ENCODE peak calls at places on chromosomes 13 and 19, in four cellular contexts. A is neural progenitor cell, G is aorta, L is A549. X is an unnamed sample.

GRCh38 chr19:4130635-4131438 is 6.9 kb upstream of the MAP2K2 start:
- DNase-seq in A (no peak), G (no peak), L (peak; percentile 83), X (peak; percentile 63)

GRCh38 chr13:23950736-23951510 is 53.6 kb upstream of the C1QTNF9B start:
- DNase-seq in A (no peak), G (no peak), L (no peak), X (no peak)

GRCh38 chr19:42076375-42076944 is 494 bp downstream of the ZNF574 start:
- DNase-seq in A (no peak), G (no peak), L (no peak), X (no peak)

GRCh38 chr19:45809643-45810159 is 5.4 kb downstream of the RSPH6A start:
- DNase-seq in A (no peak), G (no peak), L (peak; percentile 68), X (no peak)

GRCh38 chr19:38047641-38048040 is 140.6 kb downstream of the SIPA1L3 start:
- DNase-seq in A (peak; percentile 86), G (no peak), L (no peak), X (no peak)

GRCh38 chr13:94703271-94703670 is 9.1 kb downstream of the SOX21 start:
- DNase-seq in A (no peak), G (no peak), L (no peak), X (no peak)

GRCh38 chr13:51684076-51684475 is 99.8 kb downstream of the WDFY2 start:
- DNase-seq in A (no peak), G (no peak), L (no peak), X (peak; percentile 63)

GRCh38 chr13:33639640-33640080 is 178.3 kb upstream of the RFC3 start:
- DNase-seq in A (no peak), G (no peak), L (no peak), X (no peak)

GRCh38 chr13:97844151-97844550 is 109.3 kb upstream of the IPO5 start:
- DNase-seq in A (no peak), G (no peak), L (no peak), X (no peak)

GRCh38 chr19:17757125-17757524 is 5.8 kb downstream of the FCHO1 start:
- DNase-seq in A (no peak), G (peak; percentile 64), L (peak; percentile 52), X (peak; percentile 69)

GRCh38 chr13:93834051-93834450 is 607.4 kb downstream of the GPC6 start:
- DNase-seq in A (no peak), G (no peak), L (no peak), X (no peak)

GRCh38 chr13:75194717-75195116 is 287.3 kb downstream of the TBC1D4 start:
- DNase-seq in A (no peak), G (no peak), L (no peak), X (no peak)

GRCh38 chr13:37136187-37136586 is 30.7 kb upstream of the CSNK1A1L start:
- DNase-seq in A (no peak), G (no peak), L (no peak), X (no peak)

GRCh38 chr19:48194041-48194871 is 23.8 kb downstream of the ZSWIM9 start:
- DNase-seq in A (peak; percentile 48), G (no peak), L (no peak), X (peak; percentile 50)

GRCh38 chr19:35702223-35703012 is 1.9 kb upstream of the ZBTB32 start:
- DNase-seq in A (peak; percentile 99), G (peak; percentile 98), L (peak; percentile 100), X (peak; percentile 96)

GRCh38 chr13:32986552-32986951 is 29.7 kb upstream of the KL start:
- DNase-seq in A (no peak), G (no peak), L (no peak), X (no peak)

GRCh38 chr19:20182232-20182785 is 15.3 kb downstream of the ZNF486 start:
- DNase-seq in A (no peak), G (no peak), L (no peak), X (no peak)

GRCh38 chr13:96996097-96996496 is 1.8 kb upstream of the OXGR1 start:
- DNase-seq in A (no peak), G (no peak), L (no peak), X (no peak)

GRCh38 chr19:55333870-55334269 is 5.8 kb upstream of the KMT5C start:
- DNase-seq in A (no peak), G (no peak), L (no peak), X (no peak)

GRCh38 chr19:45423033-45423588 is 606 bp downstream of the ERCC1 start:
- DNase-seq in A (no peak), G (no peak), L (no peak), X (no peak)

GRCh38 chr19:51799998-51800848 is 5.3 kb downstream of the FPR3 start:
- DNase-seq in A (no peak), G (peak; percentile 71), L (no peak), X (no peak)

GRCh38 chr13:44273991-44274810 is 99.4 kb upstream of the SERP2 start:
- DNase-seq in A (no peak), G (no peak), L (no peak), X (peak; percentile 60)

GRCh38 chr13:105334211-105334610 is 1201.3 kb downstream of the EFNB2 start:
- DNase-seq in A (peak; percentile 4), G (no peak), L (no peak), X (peak; percentile 58)

GRCh38 chr13:39684531-39685137 is 29.2 kb downstream of the COG6 start:
- DNase-seq in A (peak; percentile 64), G (no peak), L (peak; percentile 28), X (peak; percentile 10)

GRCh38 chr19:24054044-24054935 is 32.7 kb upstream of the ZNF254 start:
- DNase-seq in A (no peak), G (no peak), L (peak; percentile 78), X (peak; percentile 47)

GRCh38 chr19:6363429-6363828 is 2.1 kb downstream of the CLPP start:
- DNase-seq in A (no peak), G (no peak), L (no peak), X (no peak)

GRCh38 chr13:93238711-93239110 is 12.1 kb downstream of the GPC6 start:
- DNase-seq in A (no peak), G (no peak), L (no peak), X (no peak)

GRCh38 chr13:91017669-91018053 is 329.8 kb upstream of the MIR17HG start:
- DNase-seq in A (no peak), G (no peak), L (peak; percentile 41), X (no peak)